ENCODE peak calls at places on chromosomes 13 and 19, in eight cellular contexts. I, X, G, M, Z, L, K and V are unnamed samples.

GRCh38 chr13:27510082-27510481 is 59.7 kb upstream of the MTIF3 start:
- DNase-seq in I (no peak), X (no peak), G (no peak), M (no peak), Z (no peak), L (peak; percentile 9), K (no peak), V (no peak)

GRCh38 chr13:110309661-110310524 is 2.8 kb downstream of the COL4A2 start:
- DNase-seq in I (peak; percentile 66), X (no peak), G (peak; percentile 76), M (no peak), Z (no peak), L (no peak), K (no peak), V (no peak)

GRCh38 chr19:34734601-34735103 is 609 bp downstream of the ZNF181 start:
- DNase-seq in I (no peak), X (peak; percentile 28), G (no peak), M (no peak), Z (no peak), L (no peak), K (no peak), V (no peak)

GRCh38 chr19:6519289-6519688 is 11.5 kb upstream of the TNFSF9 start:
- DNase-seq in I (no peak), X (no peak), G (no peak), M (peak; percentile 67), Z (no peak), L (no peak), K (no peak), V (no peak)

GRCh38 chr13:109773786-109774185 is 12.6 kb downstream of the IRS2 start:
- DNase-seq in I (no peak), X (no peak), G (no peak), M (no peak), Z (no peak), L (no peak), K (no peak), V (no peak)

GRCh38 chr19:54254195-54254906 is 2.7 kb downstream of the LILRB5 start:
- DNase-seq in I (peak; percentile 50), X (no peak), G (no peak), M (no peak), Z (no peak), L (no peak), K (no peak), V (no peak)

GRCh38 chr19:39539165-39539518 is 819 bp downstream of the EID2 start:
- DNase-seq in I (no peak), X (no peak), G (no peak), M (no peak), Z (no peak), L (no peak), K (peak; percentile 16), V (no peak)

GRCh38 chr19:41785653-41786052 is 10.7 kb upstream of the CEACAM3 start:
- DNase-seq in I (no peak), X (peak; percentile 80), G (peak; percentile 86), M (peak; percentile 93), Z (peak; percentile 73), L (peak; percentile 91), K (peak; percentile 37), V (no peak)

GRCh38 chr13:80055804-80056203 is 285.1 kb downstream of the SPRY2 start:
- DNase-seq in I (no peak), X (no peak), G (no peak), M (no peak), Z (no peak), L (no peak), K (no peak), V (no peak)

GRCh38 chr13:47897411-47898050 is 103.5 kb downstream of the SUCLA2 start:
- DNase-seq in I (no peak), X (no peak), G (no peak), M (no peak), Z (no peak), L (no peak), K (no peak), V (no peak)

GRCh38 chr13:43769552-43769951 is 17.2 kb downstream of the ENOX1 start:
- DNase-seq in I (no peak), X (no peak), G (no peak), M (no peak), Z (no peak), L (no peak), K (no peak), V (no peak)

GRCh38 chr19:54209748-54210494 is 9.3 kb downstream of the RPS9 start:
- DNase-seq in I (peak; percentile 96), X (peak; percentile 93), G (peak; percentile 95), M (peak; percentile 93), Z (peak; percentile 97), L (peak; percentile 52), K (peak; percentile 69), V (no peak)

GRCh38 chr13:93881418-93881817 is 598.1 kb downstream of the DCT start:
- DNase-seq in I (no peak), X (no peak), G (no peak), M (no peak), Z (no peak), L (no peak), K (no peak), V (no peak)

GRCh38 chr19:31338069-31338767 is 11.0 kb downstream of the TSHZ3 start:
- DNase-seq in I (peak; percentile 92), X (peak; percentile 47), G (no peak), M (peak; percentile 50), Z (no peak), L (peak; percentile 45), K (peak; percentile 57), V (no peak)

GRCh38 chr13:94054159-94054558 is 425.3 kb downstream of the DCT start:
- DNase-seq in I (no peak), X (no peak), G (no peak), M (no peak), Z (no peak), L (no peak), K (no peak), V (no peak)

GRCh38 chr19:43555185-43555770 is 20.0 kb downstream of the XRCC1 start:
- DNase-seq in I (peak; percentile 75), X (peak; percentile 79), G (no peak), M (peak; percentile 78), Z (peak; percentile 78), L (peak; percentile 77), K (peak; percentile 67), V (no peak)

GRCh38 chr19:34989248-34989797 is 10.8 kb upstream of the GRAMD1A start:
- DNase-seq in I (no peak), X (no peak), G (no peak), M (no peak), Z (no peak), L (no peak), K (no peak), V (no peak)

GRCh38 chr19:1503925-1504430 is 8.8 kb downstream of the ADAMTSL5 start:
- DNase-seq in I (no peak), X (no peak), G (no peak), M (no peak), Z (no peak), L (no peak), K (no peak), V (no peak)

GRCh38 chr13:42494157-42494556 is 79.8 kb upstream of the TNFSF11 start:
- DNase-seq in I (no peak), X (no peak), G (no peak), M (no peak), Z (no peak), L (no peak), K (no peak), V (no peak)

DNA sequence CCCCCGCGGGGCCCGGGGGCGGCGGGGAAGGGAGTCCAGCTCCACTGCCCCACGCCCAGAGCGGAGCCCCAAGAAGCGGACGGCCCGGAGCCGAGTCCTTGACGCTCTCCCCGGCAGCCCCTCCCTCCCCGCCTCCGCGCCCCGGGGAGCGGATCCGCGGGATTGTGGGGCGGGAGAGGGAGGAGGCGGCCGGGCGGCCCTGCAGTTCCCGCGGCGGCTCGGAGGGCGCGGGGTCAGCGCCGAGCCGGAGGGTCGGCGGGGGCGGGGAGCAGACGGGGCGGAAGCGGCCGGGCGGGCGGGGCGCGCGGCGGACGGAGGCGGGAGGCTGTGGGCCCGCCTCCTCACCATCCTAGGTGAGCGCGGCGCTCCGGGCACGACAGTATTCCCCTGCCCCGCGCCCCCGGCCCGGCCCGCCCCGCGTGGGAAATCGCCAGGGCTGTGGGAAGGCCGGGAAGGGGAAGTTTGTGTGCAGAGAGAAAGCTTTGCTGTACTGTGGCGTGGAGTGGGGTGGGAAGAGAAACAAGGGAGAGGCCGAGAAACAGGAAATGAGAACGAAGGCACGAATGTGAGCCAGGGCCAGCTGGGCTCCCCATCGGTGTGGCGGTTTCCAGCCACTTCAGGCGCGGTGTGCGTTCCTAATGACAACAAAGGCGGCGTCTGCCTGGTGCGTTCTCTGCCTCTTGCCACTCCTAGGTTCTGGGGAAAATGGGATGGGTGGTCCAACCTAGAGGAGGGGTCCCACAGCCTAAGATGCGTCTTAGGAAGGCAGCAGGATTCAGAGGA is 1.3 kb upstream of the KLF12 start:
- DNase-seq in I (peak; percentile 81), X (peak; percentile 78), G (peak; percentile 91), M (peak; percentile 62), Z (peak; percentile 68), L (peak; percentile 22), K (peak; percentile 86), V (no peak)
- TF ChIP-seq POLR2A in I (peak; percentile 25), X (peak; percentile 60), G (no peak), M (peak; percentile 35), Z (no peak), L (no peak), K (no peak), V (no peak)

GRCh38 chr19:3469638-3470499 is 10.5 kb downstream of the SMIM24 start:
- DNase-seq in I (no peak), X (no peak), G (no peak), M (no peak), Z (no peak), L (no peak), K (no peak), V (no peak)
- TF ChIP-seq CTCF in I (no peak), X (no peak), G (no peak), M (peak; percentile 13), Z (no peak), L (no peak), K (peak; percentile 10), V (peak; percentile 13)

GRCh38 chr13:41132512-41133152 is at the start of gene KBTBD6:
- DNase-seq in I (peak; percentile 97), X (peak; percentile 96), G (peak; percentile 98), M (peak; percentile 95), Z (peak; percentile 95), L (peak; percentile 99), K (peak; percentile 96), V (peak; percentile 76)
- TF ChIP-seq POLR2A in I (peak; percentile 38), X (peak; percentile 54), G (no peak), M (peak; percentile 80), Z (no peak), L (peak; percentile 94), K (no peak), V (peak; percentile 63)

GRCh38 chr13:71760226-71760591 is 106.8 kb downstream of the DACH1 start:
- DNase-seq in I (no peak), X (no peak), G (no peak), M (no peak), Z (no peak), L (no peak), K (no peak), V (no peak)

GRCh38 chr13:71751074-71751473 is 115.9 kb downstream of the DACH1 start:
- DNase-seq in I (no peak), X (no peak), G (no peak), M (no peak), Z (no peak), L (no peak), K (no peak), V (no peak)

GRCh38 chr13:71758823-71759222 is 108.2 kb downstream of the DACH1 start:
- DNase-seq in I (no peak), X (no peak), G (no peak), M (no peak), Z (no peak), L (no peak), K (no peak), V (no peak)

GRCh38 chr13:71759506-71760225 is 107.3 kb downstream of the DACH1 start:
- DNase-seq in I (no peak), X (no peak), G (no peak), M (no peak), Z (no peak), L (no peak), K (no peak), V (no peak)

GRCh38 chr13:71754407-71754974 is 112.5 kb downstream of the DACH1 start:
- DNase-seq in I (no peak), X (no peak), G (no peak), M (no peak), Z (no peak), L (no peak), K (no peak), V (no peak)
- TF ChIP-seq CTCF in I (no peak), X (no peak), G (no peak), M (no peak), Z (no peak), L (no peak), K (peak; percentile 10), V (no peak)